ENCODE peak calls at places on chromosomes 4 and X, in five cellular contexts. L, F, X, Y and O are unnamed samples.

GRCh38 chr4:109429545-109429944 is 4.1 kb upstream of the SEC24B start:
- DNase-seq in L (no peak), F (no peak), X (no peak), Y (peak; percentile 75), O (no peak)

GRCh38 chr4:129342820-129343219 is 246.9 kb downstream of the C4orf33 start:
- DNase-seq in L (no peak), F (no peak), X (no peak), Y (peak; percentile 92), O (no peak)

GRCh38 chr4:52648836-52649235 is 10.3 kb downstream of the USP46 start:
- DNase-seq in L (no peak), F (no peak), X (no peak), Y (no peak), O (no peak)

GRCh38 chr4:57043304-57044251 is 64.9 kb downstream of the POLR2B start:
- DNase-seq in L (peak; percentile 37), F (no peak), X (peak; percentile 51), Y (peak; percentile 82), O (no peak)

GRCh38 chrX:102985182-102985581 is 48.1 kb downstream of the RAB40AL start:
- DNase-seq in L (no peak), F (no peak), X (no peak), Y (no peak), O (no peak)

GRCh38 chrX:14616876-14617275 is 87.5 kb downstream of the GLRA2 start:
- DNase-seq in L (no peak), F (no peak), X (no peak), Y (peak; percentile 8), O (no peak)

GRCh38 chrX:131795442-131796229 is 227.5 kb upstream of the STK26 start:
- DNase-seq in L (no peak), F (no peak), X (no peak), Y (no peak), O (no peak)

GRCh38 chrX:19833034-19833677 is 54.2 kb downstream of the SH3KBP1 start:
- DNase-seq in L (no peak), F (no peak), X (no peak), Y (no peak), O (no peak)

GRCh38 chr4:119984998-119985397 is 81.7 kb downstream of the MAD2L1 start:
- DNase-seq in L (no peak), F (no peak), X (no peak), Y (no peak), O (no peak)

GRCh38 chr4:184345573-184345922 is 127.9 kb upstream of the ENPP6 start:
- DNase-seq in L (no peak), F (peak; percentile 87), X (peak; percentile 85), Y (no peak), O (no peak)

GRCh38 chr4:106818764-106819163 is 217.3 kb downstream of the DKK2 start:
- DNase-seq in L (no peak), F (no peak), X (no peak), Y (peak; percentile 3), O (no peak)

GRCh38 chr4:158610790-158611189 is 60.9 kb downstream of the C4orf46 start:
- DNase-seq in L (no peak), F (no peak), X (no peak), Y (peak; percentile 24), O (peak; percentile 16)

GRCh38 chr4:172698256-172698655 is 470.4 kb upstream of the GALNT7 start:
- DNase-seq in L (no peak), F (no peak), X (no peak), Y (peak; percentile 8), O (no peak)

GRCh38 chr4:67343162-67343561 is 202.1 kb downstream of the CENPC start:
- DNase-seq in L (no peak), F (no peak), X (no peak), Y (no peak), O (no peak)

GRCh38 chr4:110201502-110201901 is 3.1 kb upstream of the ELOVL6 start:
- DNase-seq in L (no peak), F (no peak), X (no peak), Y (no peak), O (no peak)

GRCh38 chr4:189021831-189022230 is 882.6 kb downstream of the TRIML1 start:
- DNase-seq in L (peak; percentile 33), F (no peak), X (no peak), Y (peak; percentile 26), O (no peak)

GRCh38 chrX:11632732-11633131 is 33.0 kb downstream of the ARHGAP6 start:
- DNase-seq in L (no peak), F (peak; percentile 59), X (no peak), Y (no peak), O (no peak)

GRCh38 chr4:168509786-168510185 is 12.9 kb downstream of the PALLD start:
- DNase-seq in L (no peak), F (no peak), X (no peak), Y (peak; percentile 63), O (no peak)

GRCh38 chr4:122832732-122833131 is 6.1 kb downstream of the FGF2 start:
- DNase-seq in L (no peak), F (no peak), X (no peak), Y (no peak), O (no peak)

GRCh38 chr4:87419578-87420249 is 2.7 kb upstream of the NUDT9 start:
- DNase-seq in L (no peak), F (no peak), X (no peak), Y (no peak), O (no peak)

GRCh38 chrX:23552289-23552688 is 115.0 kb upstream of the PRDX4 start:
- DNase-seq in L (no peak), F (no peak), X (no peak), Y (no peak), O (no peak)

GRCh38 chr4:153341575-153342090 is 2.9 kb upstream of the MND1 start:
- DNase-seq in L (no peak), F (no peak), X (no peak), Y (peak; percentile 61), O (peak; percentile 42)

GRCh38 chr4:25213327-25213979 is 20.4 kb upstream of the PI4K2B start:
- DNase-seq in L (no peak), F (no peak), X (no peak), Y (no peak), O (no peak)

GRCh38 chr4:122917731-122918130 is 4.7 kb downstream of the NUDT6 start:
- DNase-seq in L (no peak), F (no peak), X (no peak), Y (peak; percentile 66), O (no peak)

GRCh38 chr4:145954924-145955339 is 16.3 kb upstream of the ZNF827 start:
- DNase-seq in L (no peak), F (no peak), X (no peak), Y (peak; percentile 91), O (no peak)

GRCh38 chr4:93791570-93792195 is 36.9 kb upstream of the ATOH1 start:
- DNase-seq in L (no peak), F (no peak), X (no peak), Y (peak; percentile 65), O (peak; percentile 58)

GRCh38 chrX:24647257-24648058 is at the start of gene PCYT1B:
- DNase-seq in L (peak; percentile 51), F (peak; percentile 64), X (peak; percentile 70), Y (peak; percentile 58), O (peak; percentile 5)

GRCh38 chr4:125776146-125776545 is 461.4 kb downstream of the FAT4 start:
- DNase-seq in L (no peak), F (no peak), X (no peak), Y (no peak), O (no peak)

GRCh38 chr4:162116085-162116784 is 47.6 kb downstream of the FSTL5 start:
- DNase-seq in L (no peak), F (no peak), X (no peak), Y (no peak), O (no peak)

GRCh38 chrX:130174051-130174704 is 2.4 kb downstream of the RAB33A start:
- DNase-seq in L (peak; percentile 41), F (no peak), X (peak; percentile 45), Y (peak; percentile 72), O (no peak)

GRCh38 chr4:145619639-145619996 is 433 bp downstream of the MMAA start:
- DNase-seq in L (peak; percentile 36), F (peak; percentile 56), X (peak; percentile 41), Y (peak; percentile 53), O (peak; percentile 74)

GRCh38 chr4:120071192-120071795 is 4.6 kb upstream of the MAD2L1 start:
- DNase-seq in L (no peak), F (no peak), X (no peak), Y (peak; percentile 83), O (peak; percentile 73)

GRCh38 chrX:40578039-40578438 is 2.7 kb upstream of the ATP6AP2 start:
- DNase-seq in L (no peak), F (no peak), X (no peak), Y (no peak), O (no peak)

GRCh38 chr4:55336138-55337034 is 9.7 kb upstream of the SRD5A3 start:
- DNase-seq in L (no peak), F (no peak), X (no peak), Y (no peak), O (no peak)

GRCh38 chr4:110184124-110184790 is 14.2 kb downstream of the ELOVL6 start:
- DNase-seq in L (no peak), F (no peak), X (no peak), Y (peak; percentile 49), O (peak; percentile 24)

DNA sequence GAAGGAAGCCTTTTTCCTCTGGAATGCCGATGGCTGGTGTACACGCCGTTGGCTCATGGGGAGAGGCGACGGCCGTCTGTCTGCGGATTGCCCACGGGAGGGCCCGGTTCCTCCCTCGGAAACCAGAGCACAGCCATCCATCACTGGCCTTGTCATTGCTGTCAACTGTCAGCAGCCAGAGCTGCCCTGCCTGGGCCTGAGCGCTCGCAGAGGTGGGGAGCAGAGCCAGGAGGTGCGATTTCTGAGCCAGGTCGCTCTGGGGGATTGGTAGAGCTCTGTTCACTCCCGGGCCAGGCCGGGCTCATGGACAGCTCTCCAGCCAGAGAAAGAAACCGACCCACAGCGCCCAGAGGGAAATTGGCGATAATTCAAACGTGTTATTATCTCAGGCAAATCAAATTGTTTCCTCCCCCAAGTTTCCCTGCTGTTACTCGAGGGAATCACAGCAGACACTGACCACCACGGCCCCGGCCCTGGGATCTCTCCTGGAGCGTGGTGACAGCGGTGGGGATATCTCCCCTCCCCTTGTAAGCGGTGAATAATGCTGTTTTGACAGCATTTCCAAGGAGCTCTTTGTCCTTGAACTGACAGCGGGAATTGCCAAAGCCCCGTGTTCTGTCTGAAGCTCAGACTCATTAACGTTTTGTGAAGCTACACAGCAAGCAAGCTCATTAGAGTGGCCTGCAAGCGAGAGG is 221.0 kb upstream of the PSAPL1 start:
- DNase-seq in L (no peak), F (peak; percentile 48), X (no peak), Y (no peak), O (no peak)
- H3K4me3 ChIP-seq in L (no peak overlapping the region), F (no peak overlapping the region), X (no peak overlapping the region), Y (no peak overlapping the region), O (no peak overlapping the region)

GRCh38 chrX:15973299-15973698 is 118.7 kb upstream of the AP1S2 start:
- DNase-seq in L (no peak), F (no peak), X (peak; percentile 25), Y (peak; percentile 51), O (peak; percentile 66)
- TF ChIP-seq CTCF in L (no peak), F (peak; percentile 50), X (peak; percentile 43), Y (peak; percentile 45), O (peak; percentile 64)

DNA sequence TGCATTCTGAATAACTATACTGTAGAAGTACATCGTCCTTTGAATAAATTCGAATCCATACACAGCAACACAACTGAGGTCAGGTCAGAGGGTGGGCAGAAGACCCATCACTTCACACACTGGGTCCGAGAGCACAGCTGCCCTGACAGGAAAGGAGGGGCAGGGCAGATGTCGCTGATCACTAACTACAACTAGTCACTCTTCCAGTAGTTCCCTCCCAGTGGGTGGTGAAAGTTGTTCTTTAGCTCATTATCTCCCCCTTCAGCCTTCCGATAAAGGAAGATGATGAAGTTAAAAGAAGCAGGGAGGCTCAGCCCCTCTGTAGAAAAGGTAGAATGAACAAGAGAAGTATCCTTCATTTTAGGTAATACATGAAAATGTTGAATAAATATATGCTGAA is 278.9 kb downstream of the INPP4B start:
- DNase-seq in L (no peak), F (no peak), X (no peak), Y (no peak), O (peak; percentile 26)
- H3K4me3 ChIP-seq in L (no peak overlapping the region), F (no peak overlapping the region), X (no peak overlapping the region), Y (no peak overlapping the region), O (no peak overlapping the region)

GRCh38 chr4:101597204-101597603 is 193.3 kb upstream of the BANK1 start:
- DNase-seq in L (no peak), F (no peak), X (no peak), Y (no peak), O (peak; percentile 46)
- TF ChIP-seq CTCF in L (no peak), F (peak; percentile 6), X (no peak), Y (peak; percentile 8), O (peak; percentile 47)